ENCODE peak calls at places on chromosome 3, in six cellular contexts. One of them, this sample, is unnamed.

GRCh38 chr3:32960404-32961160 is 9.1 kb downstream of the CCR4 start:
- DNase-seq in CD4-positive, alpha-beta memory T cell: peak; percentile 66
- DNase-seq in NCI-H460: no peak
- DNase-seq in G401: no peak
- DNase-seq in A549: no peak
- DNase-seq in activated T-helper 9 cell treated with anti-CD3 and anti-CD28 coated beads, Interleukin-2, amount 50 U/mL, for 16 hours: no peak
- DNase-seq in this sample: no peak

GRCh38 chr3:25520926-25521559 is 93.0 kb downstream of the RARB start:
- DNase-seq in activated T-helper 9 cell treated with anti-CD3 and anti-CD28 coated beads, Interleukin-2, amount 50 U/mL, for 16 hours: no peak
- DNase-seq in NCI-H460: no peak
- DNase-seq in CD4-positive, alpha-beta memory T cell: no peak
- DNase-seq in G401: no peak
- DNase-seq in A549: no peak
- DNase-seq in this sample: no peak

GRCh38 chr3:100160516-100160915 is 46.2 kb upstream of the FILIP1L start:
- DNase-seq in G401: no peak
- DNase-seq in A549: no peak
- DNase-seq in activated T-helper 9 cell treated with anti-CD3 and anti-CD28 coated beads, Interleukin-2, amount 50 U/mL, for 16 hours: no peak
- DNase-seq in NCI-H460: no peak
- DNase-seq in CD4-positive, alpha-beta memory T cell: no peak
- DNase-seq in this sample: no peak

GRCh38 chr3:24237971-24238767 is 256.5 kb downstream of the THRB start:
- DNase-seq in activated T-helper 9 cell treated with anti-CD3 and anti-CD28 coated beads, Interleukin-2, amount 50 U/mL, for 16 hours: no peak
- DNase-seq in A549: peak; percentile 65
- DNase-seq in NCI-H460: peak; percentile 57
- DNase-seq in CD4-positive, alpha-beta memory T cell: no peak
- DNase-seq in G401: peak; percentile 57
- DNase-seq in this sample: peak; percentile 84

GRCh38 chr3:13105181-13105580 is 32.0 kb upstream of the IQSEC1 start:
- DNase-seq in G401: no peak
- DNase-seq in A549: no peak
- DNase-seq in CD4-positive, alpha-beta memory T cell: no peak
- DNase-seq in activated T-helper 9 cell treated with anti-CD3 and anti-CD28 coated beads, Interleukin-2, amount 50 U/mL, for 16 hours: no peak
- DNase-seq in NCI-H460: no peak
- DNase-seq in this sample: no peak

GRCh38 chr3:156792114-156792513 is 34.0 kb upstream of the LEKR1 start:
- DNase-seq in CD4-positive, alpha-beta memory T cell: no peak
- DNase-seq in A549: no peak
- DNase-seq in G401: no peak
- DNase-seq in activated T-helper 9 cell treated with anti-CD3 and anti-CD28 coated beads, Interleukin-2, amount 50 U/mL, for 16 hours: no peak
- DNase-seq in NCI-H460: no peak
- DNase-seq in this sample: no peak

GRCh38 chr3:17634964-17635363 is 107.5 kb downstream of the TBC1D5 start:
- DNase-seq in activated T-helper 9 cell treated with anti-CD3 and anti-CD28 coated beads, Interleukin-2, amount 50 U/mL, for 16 hours: no peak
- DNase-seq in CD4-positive, alpha-beta memory T cell: no peak
- DNase-seq in A549: no peak
- DNase-seq in G401: no peak
- DNase-seq in NCI-H460: no peak
- DNase-seq in this sample: no peak

GRCh38 chr3:61914277-61914676 is 352.9 kb downstream of the PTPRG start:
- DNase-seq in NCI-H460: no peak
- DNase-seq in G401: no peak
- DNase-seq in A549: no peak
- DNase-seq in activated T-helper 9 cell treated with anti-CD3 and anti-CD28 coated beads, Interleukin-2, amount 50 U/mL, for 16 hours: no peak
- DNase-seq in CD4-positive, alpha-beta memory T cell: no peak
- DNase-seq in this sample: no peak

GRCh38 chr3:51777985-51778384 is 1.1 kb downstream of the IQCF6 start:
- DNase-seq in G401: peak; percentile 4
- DNase-seq in activated T-helper 9 cell treated with anti-CD3 and anti-CD28 coated beads, Interleukin-2, amount 50 U/mL, for 16 hours: no peak
- DNase-seq in A549: no peak
- DNase-seq in CD4-positive, alpha-beta memory T cell: no peak
- DNase-seq in NCI-H460: no peak
- DNase-seq in this sample: peak; percentile 68

GRCh38 chr3:83093222-83093572 is 1331.8 kb upstream of the GBE1 start:
- DNase-seq in A549: no peak
- DNase-seq in CD4-positive, alpha-beta memory T cell: no peak
- DNase-seq in G401: no peak
- DNase-seq in NCI-H460: no peak
- DNase-seq in activated T-helper 9 cell treated with anti-CD3 and anti-CD28 coated beads, Interleukin-2, amount 50 U/mL, for 16 hours: no peak
- DNase-seq in this sample: no peak

GRCh38 chr3:144636833-144637232 is 665.2 kb downstream of the DIPK2A start:
- DNase-seq in A549: peak; percentile 1
- DNase-seq in activated T-helper 9 cell treated with anti-CD3 and anti-CD28 coated beads, Interleukin-2, amount 50 U/mL, for 16 hours: no peak
- DNase-seq in NCI-H460: peak; percentile 1
- DNase-seq in CD4-positive, alpha-beta memory T cell: no peak
- DNase-seq in G401: no peak
- DNase-seq in this sample: no peak

GRCh38 chr3:65126527-65127440 is 439.0 kb upstream of the ADAMTS9 start:
- DNase-seq in CD4-positive, alpha-beta memory T cell: no peak
- DNase-seq in activated T-helper 9 cell treated with anti-CD3 and anti-CD28 coated beads, Interleukin-2, amount 50 U/mL, for 16 hours: no peak
- DNase-seq in G401: no peak
- DNase-seq in NCI-H460: no peak
- DNase-seq in A549: no peak
- DNase-seq in this sample: no peak